ENCODE peak calls at places on chromosomes 1 and 21, in six cellular contexts. S is mesendoderm, T is IMR-90, V is mesenchymal stem cell, Y is H1, P is trophoblast cell. D is an unnamed sample.

GRCh38 chr1:162235261-162235780 is 141.3 kb downstream of the SPATA46 start:
- DNase-seq in S (no peak), T (peak), V (no peak), Y (no peak), P (no peak), D (no peak)

GRCh38 chr1:48691429-48692001 is 85.2 kb downstream of the BEND5 start:
- DNase-seq in S (no peak), T (no peak), V (no peak), Y (no peak), P (no peak), D (no peak)

GRCh38 chr1:154413177-154413576 is 8.0 kb downstream of the IL6R start:
- DNase-seq in S (no peak), T (no peak), V (no peak), Y (no peak), P (no peak), D (no peak)

GRCh38 chr1:49408346-49408745 is 615.4 kb downstream of the AGBL4 start:
- DNase-seq in S (no peak), T (no peak), V (no peak), Y (no peak), P (no peak), D (no peak)

GRCh38 chr1:14583788-14584187 is 14.7 kb upstream of the KAZN start:
- DNase-seq in S (no peak), T (no peak), V (no peak), Y (no peak), P (no peak), D (no peak)

GRCh38 chr1:11967028-11967547 is 13.2 kb upstream of the MFN2 start:
- DNase-seq in S (peak), T (no peak), V (peak), Y (peak), P (peak), D (peak)

GRCh38 chr1:192805832-192806323 is 3.0 kb upstream of the RGS2 start:
- DNase-seq in S (peak), T (peak), V (peak), Y (no peak), P (peak), D (no peak)

GRCh38 chr1:224339422-224340033 is 9.6 kb upstream of the NVL start:
- DNase-seq in S (no peak), T (no peak), V (no peak), Y (no peak), P (no peak), D (no peak)

GRCh38 chr1:227896710-227897655 is 50.7 kb downstream of the WNT9A start:
- DNase-seq in S (no peak), T (no peak), V (no peak), Y (no peak), P (no peak), D (no peak)

GRCh38 chr1:17719874-17720273 is 35.3 kb upstream of the ACTL8 start:
- DNase-seq in S (no peak), T (peak), V (peak), Y (no peak), P (no peak), D (no peak)

GRCh38 chr1:33186936-33187335 is 5.1 kb upstream of the TRIM62 start:
- DNase-seq in S (no peak), T (no peak), V (no peak), Y (no peak), P (no peak), D (no peak)

GRCh38 chr1:28280501-28280900 is 21.2 kb downstream of the SESN2 start:
- DNase-seq in S (no peak), T (no peak), V (no peak), Y (no peak), P (peak), D (no peak)

GRCh38 chr1:118963456-118964430 is 24.4 kb downstream of the TBX15 start:
- DNase-seq in S (no peak), T (peak), V (peak), Y (no peak), P (no peak), D (no peak)

GRCh38 chr1:156480411-156481192 is 20.0 kb downstream of the MEF2D start:
- DNase-seq in S (peak), T (peak), V (peak), Y (no peak), P (no peak), D (no peak)

GRCh38 chr1:91335607-91336006 is 69.0 kb downstream of the HFM1 start:
- DNase-seq in S (no peak), T (peak), V (no peak), Y (no peak), P (no peak), D (no peak)

GRCh38 chr1:1013922-1014617 is 773 bp downstream of the ISG15 start:
- DNase-seq in S (no peak), T (peak), V (peak), Y (no peak), P (no peak), D (no peak)

GRCh38 chr1:27643626-27644368 is 8.8 kb upstream of the FGR start:
- DNase-seq in S (peak), T (peak), V (peak), Y (no peak), P (peak), D (no peak)

GRCh38 chr1:25232866-25233784 is 823 bp upstream of the SYF2 start:
- DNase-seq in S (peak), T (peak), V (peak), Y (no peak), P (peak), D (peak)

GRCh38 chr21:42081138-42081537 is 10.0 kb downstream of the UMODL1 start:
- DNase-seq in S (no peak), T (no peak), V (peak), Y (no peak), P (peak), D (no peak)

DNA sequence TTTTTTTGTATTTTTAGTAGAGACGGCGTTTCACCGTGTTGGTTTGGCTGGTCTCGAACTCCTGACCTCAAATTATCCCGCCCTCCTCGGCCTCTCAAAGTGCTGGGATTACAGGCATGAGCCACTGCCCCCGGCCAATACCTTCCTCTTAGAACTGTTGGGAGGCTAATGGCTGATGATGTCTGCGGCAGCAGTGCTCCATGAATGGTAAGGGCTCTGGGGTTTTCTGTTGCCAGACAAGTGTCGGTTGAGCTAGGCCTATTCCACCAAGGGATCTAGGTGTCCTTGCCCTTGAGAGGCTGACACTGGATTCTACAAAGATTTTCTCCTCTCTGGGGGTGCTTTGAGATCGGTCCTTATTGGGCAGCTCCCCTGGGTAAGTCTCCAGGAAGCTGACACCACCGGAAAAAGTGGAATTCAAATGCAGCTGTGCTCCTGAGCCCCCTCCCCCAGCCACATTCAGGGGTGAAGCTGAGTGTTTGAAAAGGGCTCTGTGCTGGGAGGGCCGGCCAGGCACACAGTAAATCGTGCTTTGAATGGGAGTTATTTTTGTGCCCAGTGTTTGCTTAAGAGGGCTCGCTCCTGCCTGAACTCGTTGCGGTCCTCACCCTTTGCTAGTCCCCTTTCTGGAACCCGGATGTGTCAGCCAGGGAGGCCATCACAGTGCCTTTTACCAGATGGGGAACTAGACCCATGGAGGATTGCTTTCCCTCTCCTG is 5.2 kb downstream of the SOX13 start:
- DNase-seq in S (peak), T (peak), V (peak), Y (peak), P (peak), D (peak)
- H3K4me3 ChIP-seq in S (no peak), T (no peak), V (no peak), Y (peak), P (no peak), D (peak)

GRCh38 chr1:9815150-9815549 is 8.6 kb downstream of the CLSTN1 start:
- DNase-seq in S (no peak), T (no peak), V (no peak), Y (no peak), P (no peak), D (no peak)
- H2AK5ac ChIP-seq in S (no peak), T (no peak), V (no peak), Y (no peak), P (no peak), D (no peak)

DNA sequence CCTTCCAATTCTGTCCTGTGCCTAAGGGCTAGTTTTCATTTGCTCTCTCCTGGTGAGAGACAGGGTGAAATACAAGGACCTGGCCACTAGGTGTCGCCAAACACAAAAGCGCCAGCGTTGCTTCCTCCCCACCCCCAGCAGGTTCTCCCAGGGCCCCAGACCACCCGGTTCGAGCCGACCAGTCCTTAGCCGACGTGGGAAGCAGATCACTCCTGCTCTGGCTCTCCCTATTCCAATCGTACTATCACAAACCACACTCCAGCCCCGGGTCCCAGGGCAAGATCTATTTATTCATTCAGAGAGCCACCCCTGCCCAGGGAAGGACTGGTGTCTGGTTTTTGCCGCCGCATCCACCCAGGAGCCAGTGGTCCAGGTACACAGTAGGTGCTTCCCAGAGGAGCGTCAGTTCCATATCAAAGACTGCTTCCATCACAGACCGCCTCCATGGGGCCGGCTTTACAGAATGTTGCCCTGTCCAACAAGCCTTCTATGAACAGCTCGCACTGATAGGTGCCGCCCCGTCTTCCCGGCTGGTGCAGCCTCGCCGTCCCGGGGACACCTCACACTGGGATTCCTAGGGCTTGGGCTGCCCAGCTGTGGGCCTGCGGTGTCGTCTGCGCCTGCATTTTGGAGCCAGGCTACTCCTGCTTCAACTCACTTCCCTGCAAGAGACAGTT is 35.0 kb downstream of the CTNNBIP1 start:
- DNase-seq in S (peak), T (peak), V (peak), Y (peak), P (peak), D (peak)
- H3K4me3 ChIP-seq in S (no peak), T (no peak), V (no peak), Y (no peak), P (no peak), D (no peak)

GRCh38 chr1:239563680-239564079 is 177.3 kb downstream of the CHRM3 start:
- DNase-seq in S (no peak), T (no peak), V (no peak), Y (no peak), P (no peak), D (no peak)

GRCh38 chr1:239558992-239559391 is 172.6 kb downstream of the CHRM3 start:
- DNase-seq in S (no peak), T (no peak), V (no peak), Y (no peak), P (no peak), D (no peak)

GRCh38 chr1:239558559-239558958 is 172.2 kb downstream of the CHRM3 start:
- DNase-seq in S (no peak), T (no peak), V (no peak), Y (no peak), P (no peak), D (no peak)

GRCh38 chr1:239560921-239561320 is 174.6 kb downstream of the CHRM3 start:
- DNase-seq in S (no peak), T (no peak), V (no peak), Y (no peak), P (no peak), D (no peak)

DNA sequence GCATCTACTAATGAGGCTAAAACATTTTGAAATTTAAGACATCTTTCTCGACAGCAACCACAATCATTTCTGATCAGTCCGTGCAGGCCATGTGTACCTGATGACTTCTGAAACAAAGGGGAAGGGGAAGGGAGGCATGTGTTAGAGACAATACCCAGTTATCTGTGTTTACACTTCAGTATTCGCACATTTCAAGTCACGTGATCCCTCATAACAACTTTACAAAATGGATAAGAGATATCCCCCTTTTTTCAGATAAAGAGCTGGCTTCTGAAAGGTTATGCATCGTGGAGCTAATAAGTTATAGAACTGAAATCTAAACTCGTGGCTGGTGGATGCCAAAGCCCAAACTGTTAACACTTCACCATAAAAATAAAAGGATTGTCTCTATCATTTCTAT is 175.7 kb downstream of the CHRM3 start:
- DNase-seq in S (no peak), T (no peak), V (no peak), Y (no peak), P (no peak), D (no peak)
- H2AK5ac ChIP-seq in S (no peak), T (no peak), V (no peak), Y (no peak), P (no peak), D (no peak)

GRCh38 chr1:60870269-60870668 is 212.1 kb upstream of the NFIA start:
- DNase-seq in S (peak), T (no peak), V (no peak), Y (no peak), P (no peak), D (no peak)

GRCh38 chr1:60869264-60869663 is 213.1 kb upstream of the NFIA start:
- DNase-seq in S (no peak), T (no peak), V (no peak), Y (no peak), P (no peak), D (no peak)

GRCh38 chr1:60866884-60867648 is 215.3 kb upstream of the NFIA start:
- DNase-seq in S (no peak), T (no peak), V (no peak), Y (no peak), P (no peak), D (no peak)

GRCh38 chr1:60866251-60866650 is 216.1 kb upstream of the NFIA start:
- DNase-seq in S (no peak), T (no peak), V (no peak), Y (no peak), P (no peak), D (no peak)

DNA sequence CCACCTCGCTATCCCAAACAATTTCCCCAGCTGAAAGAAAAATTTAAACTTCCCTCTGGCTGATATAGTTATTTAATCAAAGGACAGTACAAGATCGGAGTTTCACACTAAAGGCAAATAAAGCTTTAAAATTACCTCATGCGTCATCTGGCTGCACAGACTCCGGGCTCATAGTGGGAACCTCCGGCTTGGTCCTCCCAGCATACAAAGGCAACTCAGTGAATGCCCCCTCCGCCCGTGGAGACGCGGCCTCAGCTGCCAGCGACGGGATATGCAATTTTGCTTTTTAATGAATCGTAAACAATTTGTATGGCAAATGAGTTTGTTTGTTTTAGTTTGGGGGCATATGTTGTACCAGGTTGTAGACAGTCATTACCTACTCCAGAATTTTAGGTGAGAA is 214.6 kb upstream of the NFIA start:
- DNase-seq in S (no peak), T (no peak), V (no peak), Y (no peak), P (no peak), D (no peak)
- H3K4me3 ChIP-seq in S (no peak), T (no peak), V (no peak), Y (no peak), P (no peak), D (no peak)

D was measured in neuronal stem cell.